ENCODE peak calls at places on chromosomes 7 and 10, in four cellular contexts. F is CD4-positive, CD25-positive, alpha-beta regulatory T cell; G is activated CD4-positive, alpha-beta T cell treated with anti-CD3 and anti-CD28 coated beads, Interleukin-2, amount 50 U/mL, for 4 hours; B is EL. T is an unnamed sample.

GRCh38 chr10:97647556-97647955 is 7.1 kb downstream of the PI4K2A start:
- DNase-seq in F (no peak), G (no peak), B (peak), T (no peak)

GRCh38 chr7:73606801-73607691 is 17.3 kb downstream of the MLXIPL start:
- DNase-seq in F (peak), G (peak), B (peak), T (peak)

GRCh38 chr7:152464312-152465117 is 28.7 kb upstream of the KMT2C start:
- DNase-seq in F (no peak), G (peak), B (peak), T (peak)

GRCh38 chr10:34078017-34078416 is 737.1 kb downstream of the PARD3 start:
- DNase-seq in F (no peak), G (no peak), B (no peak), T (no peak)

GRCh38 chr7:36023025-36023424 is 130.0 kb upstream of the EEPD1 start:
- DNase-seq in F (no peak), G (no peak), B (no peak), T (no peak)

GRCh38 chr10:132986978-132987377 is 44.6 kb upstream of the CFAP46 start:
- DNase-seq in F (no peak), G (no peak), B (no peak), T (no peak)

GRCh38 chr7:152136623-152137022 is 111.1 kb downstream of the GALNT11 start:
- DNase-seq in F (no peak), G (no peak), B (peak), T (no peak)

GRCh38 chr7:100867040-100867795 is at the start of gene TRIP6:
- DNase-seq in F (peak), G (peak), B (peak), T (peak)

GRCh38 chr10:60524541-60524940 is 134.9 kb upstream of the ANK3 start:
- DNase-seq in F (no peak), G (no peak), B (peak), T (peak)

GRCh38 chr7:18890134-18890533 is 227.3 kb downstream of the TWIST1 start:
- DNase-seq in F (no peak), G (no peak), B (peak), T (no peak)

GRCh38 chr10:110546077-110546476 is 21.4 kb upstream of the SMC3 start:
- DNase-seq in F (no peak), G (no peak), B (no peak), T (no peak)

GRCh38 chr10:73850863-73851461 is 23.4 kb downstream of the CAMK2G start:
- DNase-seq in F (no peak), G (no peak), B (peak), T (no peak)

GRCh38 chr10:121054876-121055275 is 203.7 kb downstream of the WDR11 start:
- DNase-seq in F (no peak), G (no peak), B (no peak), T (no peak)

GRCh38 chr10:70748305-70748704 is 36.9 kb downstream of the TBATA start:
- DNase-seq in F (no peak), G (no peak), B (no peak), T (no peak)

GRCh38 chr10:24685958-24686540 is 37.6 kb downstream of the ARHGAP21 start:
- DNase-seq in F (no peak), G (no peak), B (peak), T (no peak)

GRCh38 chr10:73517166-73517888 is 21.5 kb upstream of the PPP3CB start:
- DNase-seq in F (no peak), G (no peak), B (peak), T (no peak)

GRCh38 chr10:4459531-4459930 is 366.5 kb upstream of the AKR1E2 start:
- DNase-seq in F (no peak), G (no peak), B (no peak), T (no peak)